ENCODE peak calls at places on chromosomes 2 and 18, in seven cellular contexts. W is GM12865, N is progenitor cell of endocrine pancreas, D is neural crest cell, T is breast epithelium, J is activated B cell treated with CpG ODN at 0.5 μM for 24 hours, L is fibroblast of the aortic adventitia. S is an unnamed sample.

GRCh38 chr2:95316466-95317122 is 19.4 kb downstream of the KCNIP3 start:
- DNase-seq in T (no peak), N (no peak), D (no peak), J (no peak), W (no peak), L (peak), S (no peak)

GRCh38 chr2:143551946-143552655 is 422.9 kb downstream of the ARHGAP15 start:
- DNase-seq in T (no peak), J (no peak), N (no peak), D (no peak), W (no peak), L (no peak), S (no peak)

GRCh38 chr2:213834331-213834730 is 550.1 kb downstream of the SPAG16 start:
- DNase-seq in D (no peak), N (no peak), T (no peak), J (no peak), L (peak), W (no peak), S (no peak)

GRCh38 chr2:163462993-163463392 is 272.8 kb downstream of the FIGN start:
- DNase-seq in N (no peak), J (no peak), D (no peak), W (no peak), L (no peak), T (no peak), S (no peak)

GRCh38 chr2:12168354-12169059 is 422.1 kb downstream of the LPIN1 start:
- DNase-seq in L (no peak), T (no peak), W (no peak), N (no peak), D (no peak), J (no peak), S (no peak)

GRCh38 chr2:234003972-234004617 is 46.4 kb upstream of the SPP2 start:
- DNase-seq in N (no peak), W (no peak), D (no peak), J (no peak), T (peak), L (peak), S (no peak)

GRCh38 chr2:99430614-99431258 is 59.1 kb downstream of the REV1 start:
- DNase-seq in D (no peak), N (no peak), L (peak), T (no peak), W (no peak), J (no peak), S (no peak)

GRCh38 chr2:128289439-128289838 is 29.2 kb downstream of the HS6ST1 start:
- DNase-seq in N (no peak), W (no peak), J (no peak), T (no peak), D (no peak), L (no peak), S (peak)

GRCh38 chr2:148642112-148642744 is 2.3 kb upstream of the EPC2 start:
- DNase-seq in D (no peak), L (no peak), T (no peak), N (no peak), W (no peak), J (no peak), S (no peak)

GRCh38 chr2:138536302-138536701 is 34.7 kb downstream of the SPOPL start:
- DNase-seq in T (no peak), N (no peak), L (peak), D (no peak), W (peak), J (no peak), S (no peak)

GRCh38 chr2:133676392-133677130 is 108.3 kb upstream of the NCKAP5 start:
- DNase-seq in L (peak), T (no peak), N (no peak), W (no peak), J (no peak), D (no peak), S (no peak)

GRCh38 chr2:150041721-150042450 is 445.6 kb downstream of the RND3 start:
- DNase-seq in D (no peak), W (no peak), N (no peak), L (peak), T (no peak), J (no peak), S (no peak)

GRCh38 chr2:30871980-30872789 is 64.9 kb upstream of the CAPN13 start:
- DNase-seq in L (no peak), N (no peak), T (no peak), D (no peak), J (no peak), W (no peak), S (no peak)

GRCh38 chr2:149184994-149185393 is 145.4 kb upstream of the LYPD6 start:
- DNase-seq in W (no peak), D (no peak), T (no peak), L (no peak), N (no peak), J (no peak), S (no peak)

GRCh38 chr2:64770781-64771334 is 117.1 kb upstream of the SERTAD2 start:
- DNase-seq in L (peak), W (no peak), J (no peak), D (no peak), T (no peak), N (no peak), S (no peak)

GRCh38 chr18:48992791-48993555 is 42.2 kb upstream of the SMAD7 start:
- DNase-seq in W (peak), J (peak), D (no peak), L (no peak), N (no peak), T (no peak), S (no peak)

GRCh38 chr18:42798606-42799005 is 316.9 kb downstream of the RIT2 start:
- DNase-seq in W (no peak), L (no peak), J (no peak), T (no peak), D (no peak), N (no peak), S (no peak)

GRCh38 chr18:58446661-58447060 is 182.2 kb downstream of the ALPK2 start:
- DNase-seq in L (no peak), D (no peak), W (no peak), N (no peak), T (no peak), J (no peak), S (no peak)

GRCh38 chr18:29501952-29502351 is 1325.0 kb upstream of the CDH2 start:
- DNase-seq in L (peak), D (no peak), J (no peak), T (no peak), N (no peak), W (no peak), S (no peak)

GRCh38 chr2:85724731-85725181 is 29.0 kb upstream of the ATOH8 start:
- DNase-seq in J (no peak), L (no peak), D (no peak), N (no peak), W (no peak), T (no peak), S (no peak)

DNA sequence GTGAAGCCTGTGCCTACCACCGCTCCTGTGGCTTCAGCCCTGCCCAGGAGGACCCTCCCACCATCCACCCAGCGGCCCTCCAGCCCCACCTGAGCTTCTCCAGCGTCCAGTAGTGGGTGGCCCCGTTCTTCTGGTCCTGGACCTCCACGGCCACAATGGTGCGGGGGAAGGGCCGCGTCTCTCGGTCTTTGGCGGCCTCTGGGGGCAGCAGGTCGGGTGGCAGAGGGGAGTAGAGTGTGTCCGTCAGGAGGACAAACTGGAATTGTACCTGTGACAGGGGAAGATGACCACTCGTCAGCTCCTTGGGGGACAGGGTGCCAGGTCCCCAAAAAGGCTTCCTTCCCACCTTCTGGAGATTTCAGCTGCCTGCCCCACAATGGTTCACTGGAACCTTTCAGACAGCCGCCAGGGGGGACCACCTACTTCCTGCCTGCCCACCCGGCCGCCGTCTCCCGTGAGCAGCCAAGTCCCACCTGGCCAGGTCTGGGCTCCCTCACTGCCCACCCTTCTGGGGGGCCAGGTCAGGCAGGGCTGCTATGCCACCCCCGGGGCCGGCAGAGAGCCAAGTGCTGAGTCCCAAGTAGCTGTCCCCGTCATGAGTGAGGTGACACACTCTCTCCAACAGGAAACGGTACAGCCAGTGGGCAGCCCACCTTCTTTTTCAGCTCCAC is 59.3 kb downstream of the KIF1A start:
- DNase-seq in T (no peak), L (no peak), D (no peak), J (no peak), N (no peak), W (no peak), S (no peak)
- TF ChIP-seq CTCF in T (no peak), L (no peak), D (no peak), J (no peak), N (no peak), W (no peak), S (no peak)

GRCh38 chr2:34373586-34374233 is 774.6 kb upstream of the FAM98A start:
- DNase-seq in T (no peak), D (no peak), L (no peak), N (no peak), W (no peak), J (no peak), S (no peak)
- TF ChIP-seq CTCF in T (no peak), D (no peak), L (no peak), N (no peak), W (no peak), J (no peak), S (no peak)

GRCh38 chr18:76274470-76275289 is 220.4 kb downstream of the ZNF516 start:
- DNase-seq in N (no peak), L (no peak), W (peak), T (no peak), D (peak), J (no peak), S (peak)
- TF ChIP-seq CTCF in N (peak), L (no peak), W (peak), T (peak), D (peak), J (no peak), S (no peak)

GRCh38 chr2:218010116-218010837 is 7.5 kb upstream of the TNS1 start:
- DNase-seq in W (no peak), D (peak), T (no peak), L (no peak), N (peak), J (no peak), S (peak)
- TF ChIP-seq CTCF in W (peak), D (peak), T (peak), L (peak), N (peak), J (no peak), S (no peak)

DNA sequence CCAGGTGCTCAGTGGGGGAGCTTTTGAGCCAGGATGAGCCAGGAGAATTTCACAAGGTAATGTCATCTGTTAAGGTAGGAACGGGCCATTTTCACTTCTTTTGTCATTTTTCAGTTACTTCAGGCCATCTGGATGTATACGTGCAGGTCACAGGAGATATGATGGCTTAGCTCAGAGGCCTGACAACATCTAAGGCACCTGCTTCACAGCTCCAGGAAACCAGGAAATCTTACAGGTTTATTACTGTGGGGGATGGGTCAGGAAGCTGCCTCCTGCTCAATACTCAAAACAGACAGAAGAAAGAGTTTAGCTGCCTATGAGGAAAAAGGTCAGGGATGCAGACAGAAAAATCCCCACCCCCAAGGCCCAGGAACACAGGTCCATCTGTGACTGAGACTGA is 364.3 kb upstream of the LRP1B start:
- DNase-seq in N (no peak), L (no peak), J (no peak), D (no peak), T (no peak), W (no peak), S (no peak)
- TF ChIP-seq CTCF in N (no peak), L (no peak), J (no peak), D (no peak), T (no peak), W (no peak), S (no peak)

DNA sequence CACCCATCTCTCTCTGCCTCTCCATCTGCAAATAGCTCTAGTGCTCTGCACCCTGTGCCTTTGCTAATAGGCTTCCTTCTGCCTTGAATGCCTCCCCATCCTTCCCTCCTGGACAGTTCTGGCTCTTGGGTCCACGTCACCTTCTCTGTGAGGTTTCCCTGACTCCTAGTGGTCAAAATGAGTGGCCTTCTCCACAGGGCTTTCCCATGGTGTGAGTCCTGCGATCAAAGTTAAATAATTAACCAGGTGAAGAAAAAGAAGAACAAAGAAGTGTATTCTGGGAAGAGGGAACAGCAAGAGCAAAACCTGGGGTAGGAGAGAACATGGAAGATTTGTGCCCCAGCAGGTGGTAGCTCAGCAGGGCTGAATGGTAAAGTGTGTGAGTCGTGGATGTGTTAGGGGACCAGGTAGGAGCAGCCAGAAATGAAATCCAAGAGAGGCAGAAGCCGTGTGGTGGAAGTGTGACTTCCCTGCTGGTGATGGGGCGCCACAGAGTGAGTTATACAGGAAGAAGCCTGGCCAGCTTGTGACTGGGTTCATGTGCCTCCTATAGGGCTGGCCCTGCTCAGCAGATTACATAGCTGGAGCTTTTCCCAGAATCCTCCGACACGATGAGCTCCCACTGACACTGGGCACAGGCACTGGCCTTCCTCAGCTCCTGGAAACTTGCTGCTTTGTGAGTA is 93.8 kb upstream of the LDAH start:
- DNase-seq in D (no peak), W (no peak), J (no peak), L (peak), T (no peak), N (no peak), S (no peak)
- TF ChIP-seq CTCF in D (peak), W (peak), J (no peak), L (peak), T (no peak), N (peak), S (no peak)

S was measured in endothelial cell.